ENCODE peak calls at places on chromosome 1, in six cellular contexts. H is foreskin fibroblast, F is GM23338, D is kidney, X is mammary epithelial cell, P is progenitor cell of endocrine pancreas. K is an unnamed sample.

GRCh38 chr1:112761714-112762480 is 46.8 kb upstream of the PPM1J start:
- DNase-seq in X (peak; percentile 21), F (no peak), P (no peak), D (no peak), H (no peak), K (no peak)

GRCh38 chr1:38505950-38506349 is 353.6 kb downstream of the RRAGC start:
- DNase-seq in X (no peak), P (no peak), D (no peak), F (no peak), H (no peak), K (no peak)

GRCh38 chr1:7893529-7894180 is 40.8 kb upstream of the UTS2 start:
- DNase-seq in H (peak; percentile 61), X (no peak), F (no peak), P (no peak), D (no peak), K (peak; percentile 46)

GRCh38 chr1:152182942-152183341 is 23.9 kb upstream of the RPTN start:
- DNase-seq in H (peak; percentile 69), F (no peak), X (peak; percentile 91), P (no peak), D (no peak), K (no peak)

GRCh38 chr1:93702102-93702827 is 20.6 kb upstream of the BCAR3 start:
- DNase-seq in F (no peak), P (no peak), H (no peak), X (peak; percentile 75), D (no peak), K (no peak)

GRCh38 chr1:227886993-227887696 is 60.6 kb downstream of the WNT9A start:
- DNase-seq in D (peak; percentile 90), X (no peak), P (peak; percentile 14), H (peak; percentile 11), F (peak; percentile 59), K (peak; percentile 30)

GRCh38 chr1:243968413-243968812 is 82.7 kb upstream of the ZBTB18 start:
- DNase-seq in F (peak; percentile 27), X (no peak), H (no peak), P (no peak), D (no peak), K (no peak)

GRCh38 chr1:184457500-184457899 is 70.7 kb downstream of the C1orf21 start:
- DNase-seq in H (peak; percentile 10), D (no peak), F (no peak), X (no peak), P (no peak), K (no peak)

GRCh38 chr1:209808059-209808494 is 2.1 kb upstream of the IRF6 start:
- DNase-seq in P (no peak), F (no peak), D (peak; percentile 80), H (peak; percentile 98), X (peak; percentile 100), K (peak; percentile 85)

GRCh38 chr1:233598891-233599541 is 14.9 kb upstream of the KCNK1 start:
- DNase-seq in P (no peak), X (no peak), H (no peak), F (no peak), D (no peak), K (no peak)

GRCh38 chr1:88111806-88112205 is 572.3 kb upstream of the PKN2 start:
- DNase-seq in D (no peak), P (no peak), F (no peak), X (peak; percentile 17), H (no peak), K (no peak)

GRCh38 chr1:170518185-170518834 is 13.7 kb upstream of the GORAB start:
- DNase-seq in H (no peak), F (no peak), D (no peak), X (no peak), P (no peak), K (no peak)

GRCh38 chr1:156639601-156640101 is 2.3 kb upstream of the BCAN start:
- DNase-seq in F (no peak), P (no peak), D (peak; percentile 37), H (no peak), X (peak; percentile 58), K (no peak)

GRCh38 chr1:67261646-67262045 is 46.0 kb upstream of the IL12RB2 start:
- DNase-seq in F (peak; percentile 42), P (no peak), H (no peak), X (no peak), D (no peak), K (no peak)

GRCh38 chr1:50237081-50237480 is 128.4 kb downstream of the ELAVL4 start:
- DNase-seq in X (no peak), H (no peak), F (no peak), D (no peak), P (no peak), K (no peak)

GRCh38 chr1:83606416-83606955 is 392.4 kb downstream of the TTLL7 start:
- DNase-seq in F (no peak), D (no peak), X (no peak), P (no peak), H (no peak), K (no peak)

GRCh38 chr1:112957133-112957812 is 1.3 kb upstream of the SLC16A1 start:
- DNase-seq in F (peak; percentile 75), X (peak; percentile 87), D (no peak), P (no peak), H (peak; percentile 81), K (peak; percentile 69)

DNA sequence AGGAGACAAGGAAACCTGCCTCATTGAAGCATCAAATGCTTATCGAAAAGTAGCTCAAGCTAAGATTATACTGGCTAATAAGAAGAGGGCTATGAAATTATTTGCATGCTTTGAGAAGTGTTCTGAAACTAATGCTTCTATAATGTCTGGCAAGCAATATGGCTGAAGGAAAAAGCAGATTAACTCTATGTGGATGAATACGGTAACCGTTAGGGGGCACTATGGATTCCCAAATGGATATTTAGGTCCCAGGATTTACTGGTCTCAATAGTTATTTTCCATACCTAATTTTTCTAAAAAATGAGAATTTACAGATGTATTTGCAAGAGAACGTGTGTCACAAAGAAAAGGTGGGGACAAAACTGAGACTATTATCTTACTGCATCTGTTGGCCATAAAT is 34.6 kb upstream of the RRP15 start:
- DNase-seq in F (peak; percentile 56), P (no peak), X (no peak), H (no peak), D (no peak), K (no peak)
- TF ChIP-seq CTCF in F (peak; percentile 61), P (no peak), X (no peak), H (no peak), D (no peak), K (no peak)

DNA sequence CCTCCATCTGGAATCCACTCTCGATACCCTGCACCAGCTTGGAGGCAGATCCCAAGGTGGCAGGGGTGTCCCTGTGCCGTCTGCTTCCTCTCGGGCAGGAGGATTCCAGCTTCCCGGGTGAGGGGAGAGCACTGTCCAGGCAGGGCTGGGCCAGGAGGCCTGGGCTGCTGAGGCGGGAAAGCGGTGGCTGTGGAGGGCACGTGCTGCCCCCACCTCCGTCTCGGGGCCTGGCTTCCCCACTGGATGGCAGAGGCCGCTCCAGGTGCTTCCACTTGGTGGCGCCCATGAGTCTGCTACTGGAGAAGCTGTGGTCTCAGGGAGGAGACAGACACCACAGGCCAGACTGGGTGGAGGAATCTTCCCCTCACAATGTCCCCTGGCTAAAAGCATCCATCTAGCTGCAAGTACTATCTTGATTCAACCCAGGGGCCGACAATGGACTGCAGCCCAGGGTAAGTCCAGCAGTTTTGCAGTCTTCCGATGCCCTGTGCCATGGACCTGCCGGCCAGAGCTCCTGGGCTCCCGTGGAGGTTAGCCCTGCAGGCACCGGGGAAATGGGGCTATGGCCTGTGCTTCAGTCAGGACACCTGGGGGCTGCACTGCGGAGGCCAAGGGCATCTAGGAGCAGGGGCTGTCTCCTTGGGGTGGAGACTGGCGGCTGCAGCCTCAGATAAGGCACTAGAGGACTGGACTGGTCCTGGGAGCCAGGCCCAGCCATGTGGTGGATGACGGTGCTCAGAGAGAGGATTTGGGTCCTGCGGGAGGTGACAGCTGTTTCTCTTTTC is 41.3 kb upstream of the EIF4G3 start:
- DNase-seq in D (peak; percentile 75), X (no peak), F (peak; percentile 91), P (peak; percentile 48), H (no peak), K (no peak)
- TF ChIP-seq CTCF in D (peak; percentile 23), X (peak; percentile 55), F (peak; percentile 65), P (peak; percentile 47), H (peak; percentile 49), K (peak; percentile 47)

GRCh38 chr1:200180821-200181220 is 153.3 kb downstream of the NR5A2 start:
- DNase-seq in P (no peak), H (peak; percentile 83), F (no peak), X (peak; percentile 12), D (no peak), K (no peak)
- TF ChIP-seq CTCF in P (no peak), H (no peak), F (no peak), X (no peak), D (no peak), K (no peak)

GRCh38 chr1:212918751-212919150 is 31.6 kb upstream of the VASH2 start:
- DNase-seq in P (no peak), F (no peak), H (no peak), D (no peak), X (no peak), K (no peak)

GRCh38 chr1:212917134-212917485 is 33.2 kb upstream of the VASH2 start:
- DNase-seq in H (no peak), P (no peak), X (no peak), F (no peak), D (no peak), K (no peak)

GRCh38 chr1:212920246-212920645 is 30.1 kb upstream of the VASH2 start:
- DNase-seq in H (no peak), F (no peak), D (no peak), X (no peak), P (no peak), K (no peak)

GRCh38 chr1:212917858-212918257 is 32.5 kb upstream of the VASH2 start:
- DNase-seq in F (no peak), P (no peak), H (no peak), D (no peak), X (no peak), K (no peak)

DNA sequence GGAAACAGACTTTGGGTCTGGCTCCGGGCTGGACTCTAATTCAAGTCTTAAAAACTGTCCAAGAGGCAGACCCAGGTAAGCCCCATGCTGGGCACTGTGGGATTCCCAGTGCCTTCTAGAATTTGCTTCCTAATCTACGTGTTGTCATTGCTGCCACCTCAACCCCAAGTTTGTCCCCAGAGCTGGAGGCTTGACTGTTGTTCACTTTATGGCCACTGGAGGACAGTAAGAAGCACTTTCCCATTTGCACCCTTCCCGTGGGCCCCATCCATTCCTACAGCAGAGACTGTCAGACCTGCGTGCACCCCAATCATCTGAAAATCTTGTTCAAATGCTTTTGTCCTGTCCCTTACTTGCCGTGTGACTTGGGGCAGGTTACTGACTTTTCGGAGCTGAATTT is 29.4 kb upstream of the VASH2 start:
- DNase-seq in P (no peak), H (no peak), F (peak; percentile 53), X (no peak), D (no peak), K (no peak)
- TF ChIP-seq CTCF in P (peak; percentile 25), H (no peak), F (peak; percentile 62), X (peak; percentile 22), D (peak; percentile 45), K (peak; percentile 32)

DNA sequence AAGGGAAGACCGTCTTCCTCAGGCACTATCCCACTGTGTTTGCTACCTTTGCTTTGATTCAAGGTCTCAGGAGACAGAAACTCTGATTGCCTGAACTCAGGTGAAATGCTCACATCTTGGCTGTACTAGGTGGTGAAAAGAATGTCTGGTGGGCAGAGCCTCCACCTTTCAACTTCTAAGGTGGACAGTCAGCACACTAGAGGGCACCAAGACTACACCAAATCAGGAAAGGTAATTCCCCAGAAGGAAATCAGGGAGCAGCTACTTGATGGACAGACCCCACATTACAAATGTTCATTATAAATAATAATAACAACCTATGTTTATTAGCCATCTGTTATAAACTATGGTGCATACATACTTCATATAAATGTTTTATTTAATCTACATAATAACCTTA is 220.9 kb downstream of the ATG4C start:
- DNase-seq in P (no peak), X (no peak), H (peak; percentile 0), D (no peak), F (peak; percentile 61), K (no peak)
- TF ChIP-seq CTCF in P (peak; percentile 58), X (peak; percentile 38), H (no peak), D (peak; percentile 49), F (peak; percentile 55), K (no peak)